ENCODE peak calls at places on chromosomes 11 and 22, in four cellular contexts. N, I, X and Q are unnamed samples.

GRCh38 chr11:45238724-45239123 is 47.4 kb downstream of the SYT13 start:
- DNase-seq in N (no peak), I (no peak), X (no peak), Q (no peak)

GRCh38 chr11:59144096-59144495 is 1.4 kb downstream of the FAM111A start:
- DNase-seq in X (no peak), I (no peak), N (no peak), Q (no peak)

GRCh38 chr11:20310137-20310536 is 53.4 kb upstream of the HTATIP2 start:
- DNase-seq in N (no peak), X (no peak), I (no peak), Q (no peak)

GRCh38 chr11:102603091-102603490 is 22.0 kb downstream of the MMP20 start:
- DNase-seq in X (no peak), N (no peak), I (peak), Q (no peak)

GRCh38 chr11:38014405-38014804 is 1416.4 kb upstream of the RAG2 start:
- DNase-seq in I (no peak), N (no peak), X (no peak), Q (no peak)

GRCh38 chr22:28442951-28443876 is 236.4 kb downstream of the TTC28 start:
- DNase-seq in X (no peak), N (no peak), I (peak), Q (peak)

GRCh38 chr22:20128902-20129746 is 2.5 kb upstream of the ZDHHC8 start:
- DNase-seq in N (peak), X (no peak), I (peak), Q (peak)

GRCh38 chr11:70756341-70756740 is 358.0 kb downstream of the CTTN start:
- DNase-seq in N (no peak), I (no peak), X (no peak), Q (no peak)

GRCh38 chr11:93221539-93221938 is 23.7 kb upstream of the SLC36A4 start:
- DNase-seq in I (no peak), N (no peak), X (no peak), Q (no peak)

GRCh38 chr11:34278708-34279297 is 79.0 kb downstream of the ABTB2 start:
- DNase-seq in X (peak), I (no peak), N (no peak), Q (no peak)

GRCh38 chr11:19935507-19935906 is 222.9 kb downstream of the NAV2 start:
- DNase-seq in N (no peak), X (no peak), I (no peak), Q (no peak)

GRCh38 chr11:19912206-19913118 is 199.8 kb downstream of the NAV2 start:
- DNase-seq in X (no peak), N (no peak), I (peak), Q (no peak)

GRCh38 chr11:127875076-127875475 is 712.3 kb downstream of the ETS1 start:
- DNase-seq in X (no peak), N (no peak), I (no peak), Q (no peak)

GRCh38 chr11:31387379-31387778 is 17.7 kb downstream of the DNAJC24 start:
- DNase-seq in I (no peak), X (no peak), N (no peak), Q (no peak)

GRCh38 chr11:72144807-72145565 is 9.5 kb downstream of the FOLR3 start:
- DNase-seq in N (no peak), I (no peak), X (no peak), Q (no peak)
- TF ChIP-seq TARDBP in N (no peak), I (no peak), X (no peak), Q (no peak)

DNA sequence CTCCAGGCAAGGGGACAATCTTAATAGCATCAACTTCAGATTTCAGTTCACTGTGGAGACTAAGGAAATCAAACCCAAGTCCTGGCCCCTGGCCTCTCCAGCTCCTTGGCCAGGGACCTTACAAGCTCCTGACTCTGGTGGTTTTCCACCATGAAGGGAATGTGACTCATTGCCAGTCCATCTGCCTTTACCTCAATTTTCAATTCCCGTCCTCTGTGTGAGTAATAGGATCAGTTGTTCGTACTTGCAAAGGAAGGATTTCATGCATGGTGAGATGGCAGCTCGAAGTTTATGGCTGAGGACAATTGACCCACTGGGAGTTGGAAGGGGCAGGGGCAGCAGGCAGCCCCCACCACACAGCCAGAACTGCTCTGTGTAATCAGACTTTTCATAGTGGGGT is 42.5 kb downstream of the INSC start:
- DNase-seq in X (no peak), I (no peak), N (no peak), Q (no peak)
- TF ChIP-seq TARDBP in X (no peak), I (no peak), N (no peak), Q (no peak)

GRCh38 chr11:11578542-11578941 is 43.3 kb downstream of the GALNT18 start:
- DNase-seq in I (no peak), X (no peak), N (no peak), Q (no peak)
- TF ChIP-seq TARDBP in I (no peak), X (no peak), N (no peak), Q (no peak)

DNA sequence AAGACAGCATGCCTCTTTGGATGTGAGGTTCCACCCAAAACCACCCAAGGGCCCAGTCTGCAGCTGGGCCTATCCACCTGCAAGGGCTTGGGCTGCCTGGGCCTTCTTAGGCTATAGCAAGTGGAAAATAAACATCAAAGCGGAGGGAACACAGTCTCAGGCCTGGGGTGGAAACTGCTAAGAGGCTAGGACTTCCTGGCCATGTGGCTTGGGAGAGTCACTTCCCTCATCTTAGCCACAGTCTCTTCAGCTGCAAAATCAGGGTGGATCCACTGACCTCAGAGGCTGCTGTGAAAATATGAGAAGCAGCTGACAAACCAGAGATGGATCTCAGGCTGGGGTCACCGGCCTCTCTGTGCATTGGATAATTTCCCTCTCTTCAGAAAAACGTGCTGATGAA is 30.6 kb upstream of the TFIP11 start:
- DNase-seq in N (no peak), I (no peak), X (no peak), Q (no peak)
- TF ChIP-seq TARDBP in N (no peak), I (no peak), X (no peak), Q (no peak)

DNA sequence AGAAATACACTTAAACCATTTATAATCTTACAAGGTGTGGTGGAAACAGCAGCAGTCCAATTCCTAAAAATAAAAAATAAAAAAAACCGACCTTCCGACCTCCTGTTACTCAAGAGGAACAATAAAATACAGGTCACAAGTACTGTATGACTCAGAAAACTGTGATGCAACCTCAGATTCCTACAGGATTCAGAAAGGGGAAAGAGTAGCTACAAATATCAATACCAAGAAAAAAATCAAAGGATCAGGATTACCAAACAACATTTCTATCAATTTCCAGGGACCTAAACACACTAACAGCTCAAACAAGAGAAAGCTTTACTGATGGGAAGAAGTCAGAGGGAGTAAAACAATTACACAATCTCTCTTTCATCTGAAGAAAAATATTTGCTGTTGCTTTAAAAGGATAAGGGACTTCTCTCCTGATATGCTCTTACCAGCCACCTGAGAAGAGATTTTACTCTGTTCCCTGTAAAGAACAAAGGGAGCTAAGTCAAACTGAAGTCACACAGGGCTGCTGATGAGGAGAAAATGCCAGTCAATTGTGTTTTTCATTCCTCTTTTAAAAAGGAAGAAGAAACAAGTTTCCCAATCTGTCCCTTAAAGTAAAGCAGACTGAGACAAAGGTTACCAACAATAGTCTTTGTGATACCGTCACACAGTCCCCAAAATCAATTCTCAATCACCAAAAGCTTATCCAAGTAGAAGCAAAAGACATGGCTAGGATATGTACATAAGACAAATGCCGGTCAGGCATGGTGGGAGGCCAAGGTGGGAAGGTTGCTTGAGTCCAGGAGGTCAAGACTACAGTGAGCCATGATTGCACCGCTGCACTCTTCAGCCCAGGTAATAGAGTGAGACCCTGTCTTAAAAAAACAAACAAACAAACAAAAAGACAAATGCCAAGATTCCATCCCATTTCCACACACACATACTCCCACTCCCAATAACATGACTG is 39.3 kb downstream of the AMBRA1 start:
- DNase-seq in N (no peak), I (peak), X (no peak), Q (no peak)
- TF ChIP-seq TARDBP in N (no peak), I (peak), X (no peak), Q (no peak)